ENCODE peak calls at places on chromosomes 13 and 19, in four cellular contexts. One of them, this sample, is unnamed.

GRCh38 chr13:51922771-51923480 is 61.2 kb downstream of the CCDC70 start:
- DNase-seq in sigmoid colon: no peak
- DNase-seq in psoas muscle: no peak
- DNase-seq in GM23338: no peak
- DNase-seq in this sample: no peak

GRCh38 chr19:52533901-52534300 is 6.4 kb downstream of the ZNF808 start:
- DNase-seq in GM23338: peak; percentile 31
- DNase-seq in psoas muscle: peak; percentile 74
- DNase-seq in sigmoid colon: no peak
- DNase-seq in this sample: no peak

GRCh38 chr13:51806571-51806970 is 2.6 kb upstream of the DHRS12 start:
- DNase-seq in psoas muscle: no peak
- DNase-seq in GM23338: no peak
- DNase-seq in sigmoid colon: no peak
- DNase-seq in this sample: no peak

GRCh38 chr13:29540799-29541198 is 54.7 kb downstream of the SLC7A1 start:
- DNase-seq in psoas muscle: no peak
- DNase-seq in GM23338: no peak
- DNase-seq in sigmoid colon: no peak
- DNase-seq in this sample: no peak

GRCh38 chr13:72137782-72138181 is 270.8 kb upstream of the DACH1 start:
- DNase-seq in GM23338: no peak
- DNase-seq in psoas muscle: no peak
- DNase-seq in sigmoid colon: no peak
- DNase-seq in this sample: no peak

GRCh38 chr19:16330811-16331690 is 6.4 kb downstream of the KLF2 start:
- DNase-seq in sigmoid colon: peak; percentile 70
- DNase-seq in psoas muscle: no peak
- DNase-seq in GM23338: no peak
- DNase-seq in this sample: no peak

GRCh38 chr19:50723735-50724521 is 764 bp downstream of the CLEC11A start:
- DNase-seq in psoas muscle: no peak
- DNase-seq in sigmoid colon: no peak
- DNase-seq in GM23338: no peak
- DNase-seq in this sample: no peak

GRCh38 chr19:40365010-40365409 is 16.5 kb downstream of the PLD3 start:
- DNase-seq in GM23338: no peak
- DNase-seq in psoas muscle: no peak
- DNase-seq in sigmoid colon: no peak
- DNase-seq in this sample: no peak

GRCh38 chr13:44406617-44407016 is 33.0 kb downstream of the SERP2 start:
- DNase-seq in sigmoid colon: no peak
- DNase-seq in psoas muscle: no peak
- DNase-seq in GM23338: no peak
- DNase-seq in this sample: no peak

GRCh38 chr13:35475960-35476943 is at the start of gene MAB21L1:
- DNase-seq in sigmoid colon: peak; percentile 71
- DNase-seq in GM23338: peak; percentile 49
- DNase-seq in psoas muscle: peak; percentile 84
- DNase-seq in this sample: peak; percentile 75

GRCh38 chr13:43424386-43424785 is 362.4 kb downstream of the ENOX1 start:
- DNase-seq in sigmoid colon: no peak
- DNase-seq in GM23338: no peak
- DNase-seq in psoas muscle: no peak
- DNase-seq in this sample: no peak

GRCh38 chr19:883661-884211 is 9.3 kb downstream of the MED16 start:
- DNase-seq in GM23338: no peak
- DNase-seq in psoas muscle: peak; percentile 32
- DNase-seq in sigmoid colon: no peak
- DNase-seq in this sample: no peak

GRCh38 chr19:49690656-49691242 is at the start of gene CPT1C:
- DNase-seq in psoas muscle: peak; percentile 79
- DNase-seq in sigmoid colon: peak; percentile 93
- DNase-seq in GM23338: peak; percentile 97
- DNase-seq in this sample: peak; percentile 84

GRCh38 chr13:24053505-24054251 is 106.8 kb upstream of the SPATA13 start:
- DNase-seq in GM23338: peak; percentile 90
- DNase-seq in sigmoid colon: no peak
- DNase-seq in psoas muscle: no peak
- DNase-seq in this sample: no peak

GRCh38 chr19:4023600-4024398 is 16.3 kb downstream of the PIAS4 start:
- DNase-seq in sigmoid colon: no peak
- DNase-seq in GM23338: no peak
- DNase-seq in psoas muscle: no peak
- DNase-seq in this sample: peak; percentile 71

GRCh38 chr13:35855531-35856019 is 275.6 kb downstream of the DCLK1 start:
- DNase-seq in sigmoid colon: no peak
- DNase-seq in GM23338: peak; percentile 96
- DNase-seq in psoas muscle: no peak
- DNase-seq in this sample: no peak

GRCh38 chr13:94389544-94390351 is 89.7 kb downstream of the DCT start:
- DNase-seq in psoas muscle: no peak
- DNase-seq in sigmoid colon: no peak
- DNase-seq in GM23338: no peak
- DNase-seq in this sample: no peak

GRCh38 chr13:21420706-21421105 is 38.4 kb downstream of the ZDHHC20 start:
- DNase-seq in psoas muscle: no peak
- DNase-seq in GM23338: no peak
- DNase-seq in sigmoid colon: no peak
- DNase-seq in this sample: no peak

GRCh38 chr19:58499021-58499927 is 12.5 kb downstream of the SLC27A5 start:
- DNase-seq in sigmoid colon: peak; percentile 100
- DNase-seq in GM23338: peak; percentile 100
- DNase-seq in psoas muscle: peak; percentile 100
- DNase-seq in this sample: peak; percentile 100

GRCh38 chr13:56396318-56396717 is 744.4 kb upstream of the PRR20A start:
- DNase-seq in psoas muscle: no peak
- DNase-seq in GM23338: peak; percentile 28
- DNase-seq in sigmoid colon: no peak
- DNase-seq in this sample: no peak

GRCh38 chr13:42068886-42069285 is 20.4 kb downstream of the DGKH start:
- DNase-seq in psoas muscle: no peak
- DNase-seq in GM23338: no peak
- DNase-seq in sigmoid colon: no peak
- DNase-seq in this sample: no peak

GRCh38 chr13:101579291-101579802 is 126.9 kb downstream of the ITGBL1 start:
- DNase-seq in GM23338: no peak
- DNase-seq in psoas muscle: no peak
- DNase-seq in sigmoid colon: no peak
- DNase-seq in this sample: no peak

GRCh38 chr19:1811942-1812425 is at the start of gene ATP8B3:
- DNase-seq in psoas muscle: no peak
- DNase-seq in sigmoid colon: no peak
- DNase-seq in GM23338: peak; percentile 61
- DNase-seq in this sample: peak; percentile 94

GRCh38 chr13:105972306-105972721 is 563.1 kb downstream of the EFNB2 start:
- DNase-seq in sigmoid colon: no peak
- DNase-seq in psoas muscle: no peak
- DNase-seq in GM23338: no peak
- DNase-seq in this sample: no peak

GRCh38 chr19:34235425-34235940 is 18.9 kb upstream of the GARRE1 start:
- DNase-seq in sigmoid colon: no peak
- DNase-seq in GM23338: no peak
- DNase-seq in psoas muscle: no peak
- DNase-seq in this sample: no peak

GRCh38 chr19:42003506-42004294 is 9.7 kb upstream of the ATP1A3 start:
- DNase-seq in GM23338: no peak
- DNase-seq in psoas muscle: no peak
- DNase-seq in sigmoid colon: no peak
- DNase-seq in this sample: no peak

GRCh38 chr13:72651196-72651595 is 76.2 kb downstream of the MZT1 start:
- DNase-seq in sigmoid colon: no peak
- DNase-seq in GM23338: peak; percentile 50
- DNase-seq in psoas muscle: no peak
- DNase-seq in this sample: no peak

GRCh38 chr19:4225902-4226301 is 3.4 kb upstream of the EBI3 start:
- DNase-seq in GM23338: no peak
- DNase-seq in psoas muscle: no peak
- DNase-seq in sigmoid colon: no peak
- DNase-seq in this sample: no peak

GRCh38 chr13:103161476-103161875 is 95.3 kb upstream of the SLC10A2 start:
- DNase-seq in sigmoid colon: no peak
- DNase-seq in GM23338: no peak
- DNase-seq in psoas muscle: no peak
- DNase-seq in this sample: no peak

GRCh38 chr13:49998714-49999624 is 2.1 kb downstream of the TRIM13 start:
- DNase-seq in sigmoid colon: no peak
- DNase-seq in GM23338: peak; percentile 95
- DNase-seq in psoas muscle: no peak
- DNase-seq in this sample: no peak
- H3K4me1 ChIP-seq in sigmoid colon: peaks cover 65% of the 10 kb centered on the region
- H3K4me1 ChIP-seq in GM23338: peaks cover 14% of the 10 kb centered on the region
- H3K4me1 ChIP-seq in psoas muscle: peaks cover 52% of the 10 kb centered on the region
- H3K4me1 ChIP-seq in this sample: peaks cover 7% of the 10 kb centered on the region

GRCh38 chr13:113861433-113862030 is 2.3 kb downstream of the GAS6 start:
- DNase-seq in psoas muscle: peak; percentile 48
- DNase-seq in GM23338: no peak
- DNase-seq in sigmoid colon: no peak
- DNase-seq in this sample: peak; percentile 64

GRCh38 chr13:113862766-113863510 is 938 bp downstream of the GAS6 start:
- DNase-seq in GM23338: peak; percentile 78
- DNase-seq in sigmoid colon: no peak
- DNase-seq in psoas muscle: peak; percentile 70
- DNase-seq in this sample: peak; percentile 86

GRCh38 chr13:113860579-113861432 is 3.1 kb downstream of the GAS6 start:
- DNase-seq in GM23338: peak; percentile 87
- DNase-seq in psoas muscle: no peak
- DNase-seq in sigmoid colon: no peak
- DNase-seq in this sample: no peak

GRCh38 chr13:113863511-113864302 is at the start of gene GAS6:
- DNase-seq in GM23338: peak; percentile 48
- DNase-seq in psoas muscle: peak; percentile 87
- DNase-seq in sigmoid colon: no peak
- DNase-seq in this sample: peak; percentile 91

DNA sequence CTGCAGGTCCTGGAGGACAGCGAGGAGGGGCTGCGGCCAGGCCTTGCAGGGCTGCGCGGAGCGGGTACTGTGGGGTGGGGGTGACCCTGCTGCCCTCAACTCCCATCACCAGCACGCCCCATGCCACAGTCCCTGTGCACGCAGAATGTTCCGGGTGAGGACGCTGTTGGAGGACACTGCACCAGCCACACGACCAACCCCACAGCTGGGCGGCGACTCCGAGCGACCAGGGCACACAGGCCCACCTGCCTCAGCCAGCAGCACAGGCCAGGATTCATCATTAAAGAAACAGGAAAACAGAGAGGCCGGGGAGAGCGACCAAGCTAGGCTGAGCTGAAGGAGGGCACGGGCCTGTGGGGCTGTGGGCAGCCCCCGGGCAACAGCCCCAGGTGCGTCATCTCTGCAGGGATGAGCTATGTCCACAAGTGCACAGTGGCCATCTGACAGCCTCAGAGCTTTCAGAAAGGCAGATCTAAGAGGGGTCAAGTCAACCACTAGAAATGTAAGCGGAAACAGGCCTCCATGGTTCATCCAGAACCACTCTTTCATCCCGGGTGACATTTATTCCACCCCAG is 1.6 kb downstream of the GAS6 start:
- DNase-seq in psoas muscle: peak; percentile 49
- DNase-seq in sigmoid colon: no peak
- DNase-seq in GM23338: no peak
- DNase-seq in this sample: peak; percentile 75
- H3K4me3 ChIP-seq in psoas muscle: peak overlapping the region; percentile 90
- H3K4me3 ChIP-seq in sigmoid colon: peak overlapping the region; percentile 77
- H3K4me3 ChIP-seq in GM23338: peak overlapping the region; percentile 73
- H3K4me3 ChIP-seq in this sample: peak overlapping the region; percentile 77

GRCh38 chr13:112719016-112719415 is 29.2 kb downstream of the ATP11A start:
- DNase-seq in sigmoid colon: peak; percentile 24
- DNase-seq in GM23338: no peak
- DNase-seq in psoas muscle: peak; percentile 27
- DNase-seq in this sample: no peak

GRCh38 chr13:112719556-112719955 is 29.7 kb downstream of the ATP11A start:
- DNase-seq in sigmoid colon: no peak
- DNase-seq in GM23338: no peak
- DNase-seq in psoas muscle: no peak
- DNase-seq in this sample: no peak

GRCh38 chr13:112721198-112722104 is 31.6 kb downstream of the ATP11A start:
- DNase-seq in psoas muscle: peak; percentile 14
- DNase-seq in sigmoid colon: no peak
- DNase-seq in GM23338: no peak
- DNase-seq in this sample: no peak

GRCh38 chr13:112720814-112721197 is 31.0 kb downstream of the ATP11A start:
- DNase-seq in sigmoid colon: no peak
- DNase-seq in psoas muscle: no peak
- DNase-seq in GM23338: no peak
- DNase-seq in this sample: no peak

DNA sequence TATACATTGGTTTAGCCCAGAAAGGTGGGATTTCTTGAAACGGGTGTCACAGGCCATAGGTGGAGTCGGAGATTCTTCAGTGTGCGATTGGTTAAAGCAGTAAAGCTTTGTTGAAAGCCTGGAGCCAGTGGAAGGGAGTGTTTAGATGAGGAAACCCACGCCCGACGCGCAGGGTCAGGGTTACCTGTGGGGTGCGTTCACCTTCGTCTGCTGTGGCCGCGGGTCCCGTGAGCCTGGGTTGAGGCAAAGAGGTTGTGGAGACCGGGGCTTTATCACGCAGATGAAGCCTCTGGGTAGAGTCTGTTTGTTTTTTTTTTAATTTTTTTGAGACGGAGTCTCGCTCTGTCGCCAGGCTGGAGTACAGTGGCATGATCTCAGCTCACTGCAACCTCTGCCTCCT is 30.4 kb downstream of the ATP11A start:
- DNase-seq in GM23338: no peak
- DNase-seq in sigmoid colon: no peak
- DNase-seq in psoas muscle: no peak
- DNase-seq in this sample: no peak
- H3K4me1 ChIP-seq in GM23338: peaks cover 41% of the 10 kb centered on the region
- H3K4me1 ChIP-seq in sigmoid colon: no peaks in the 10 kb centered on the region
- H3K4me1 ChIP-seq in psoas muscle: peaks cover 17% of the 10 kb centered on the region
- H3K4me1 ChIP-seq in this sample: no peaks in the 10 kb centered on the region

GRCh38 chr19:7868671-7869452 is 5.3 kb downstream of the PRR36 start:
- DNase-seq in psoas muscle: peak; percentile 80
- DNase-seq in sigmoid colon: no peak
- DNase-seq in GM23338: peak; percentile 97
- DNase-seq in this sample: peak; percentile 90
- H3K4me3 ChIP-seq in psoas muscle: peak overlapping the region; percentile 54
- H3K4me3 ChIP-seq in sigmoid colon: peak overlapping the region; percentile 46
- H3K4me3 ChIP-seq in GM23338: peak overlapping the region; percentile 66
- H3K4me3 ChIP-seq in this sample: no peak overlapping the region

This sample was measured in aorta.